ENCODE peak calls at places on chromosomes 5 and 9, in six cellular contexts. F is GM23248, R is IMR-90, X is colonic mucosa, L is fibroblast of lung, S is neural progenitor cell. P is an unnamed sample. For H3K4me1, the result is how much of the 10 kb centered on the place peaks cover.

GRCh38 chr9:80615964-80616363 is 1044.2 kb downstream of the TLE4 start:
- DNase-seq in F (no peak), L (peak), S (no peak), X (no peak), R (peak), P (peak)

GRCh38 chr5:141182248-141182647 is at the start of gene PCDHB16:
- DNase-seq in S (peak), F (peak), X (no peak), L (peak), R (peak), P (peak)

GRCh38 chr5:150249744-150250143 is 39.8 kb downstream of the CAMK2A start:
- DNase-seq in S (no peak), F (no peak), L (no peak), R (no peak), X (no peak), P (no peak)

GRCh38 chr5:38540348-38540747 is 16.1 kb downstream of the LIFR start:
- DNase-seq in F (no peak), R (no peak), X (no peak), L (no peak), S (peak), P (no peak)

GRCh38 chr9:134936021-134936761 is 18.5 kb upstream of the FCN1 start:
- DNase-seq in X (no peak), F (no peak), R (no peak), L (no peak), S (no peak), P (no peak)

GRCh38 chr5:10559883-10560282 is 4.0 kb upstream of the ANKRD33B start:
- DNase-seq in L (peak), X (no peak), S (no peak), R (no peak), F (no peak), P (no peak)

GRCh38 chr5:168765220-168766037 is 186.3 kb upstream of the PANK3 start:
- DNase-seq in X (no peak), R (no peak), S (no peak), F (peak), L (peak), P (peak)

GRCh38 chr5:26828294-26828693 is 210.1 kb downstream of the CDH9 start:
- DNase-seq in X (no peak), F (no peak), R (no peak), L (no peak), S (no peak), P (no peak)

GRCh38 chr5:150402226-150402773 is 10.4 kb downstream of the CD74 start:
- DNase-seq in L (no peak), F (no peak), X (no peak), S (no peak), R (no peak), P (no peak)

GRCh38 chr9:18747590-18747989 is 273.6 kb downstream of the ADAMTSL1 start:
- DNase-seq in L (peak), S (no peak), X (peak), R (peak), F (peak), P (no peak)

GRCh38 chr5:83025690-83026472 is 51.3 kb downstream of the TMEM167A start:
- DNase-seq in S (no peak), R (peak), L (no peak), F (no peak), X (no peak), P (no peak)

GRCh38 chr5:1779021-1779680 is 20.5 kb downstream of the MRPL36 start:
- DNase-seq in X (no peak), R (no peak), S (no peak), F (no peak), L (no peak), P (no peak)

GRCh38 chr5:125199968-125200841 is 453.8 kb upstream of the ZNF608 start:
- DNase-seq in X (no peak), S (peak), R (no peak), L (peak), F (peak), P (peak)

GRCh38 chr5:33701251-33701650 is 190.5 kb downstream of the ADAMTS12 start:
- DNase-seq in X (no peak), R (peak), S (no peak), L (peak), F (peak), P (peak)

GRCh38 chr5:41347569-41347968 is 134.2 kb upstream of the C6 start:
- DNase-seq in S (no peak), R (no peak), F (no peak), L (no peak), X (no peak), P (no peak)

GRCh38 chr5:147743012-147743411 is 39.5 kb downstream of the JAKMIP2 start:
- DNase-seq in R (no peak), F (no peak), L (no peak), S (no peak), X (no peak), P (no peak)

GRCh38 chr9:12698986-12699385 is 5.8 kb downstream of the TYRP1 start:
- DNase-seq in S (no peak), F (no peak), X (no peak), L (no peak), R (no peak), P (no peak)

GRCh38 chr5:180259260-180259611 is 32.6 kb downstream of the MAPK9 start:
- DNase-seq in L (peak), F (no peak), X (no peak), R (peak), S (no peak), P (peak)

GRCh38 chr5:171579849-171580505 is 160.5 kb downstream of the FGF18 start:
- DNase-seq in S (no peak), X (no peak), L (no peak), R (no peak), F (peak), P (no peak)

GRCh38 chr5:171582849-171583248 is 163.4 kb downstream of the FGF18 start:
- DNase-seq in X (no peak), F (no peak), S (no peak), R (no peak), L (no peak), P (no peak)

GRCh38 chr5:171579162-171579561 is 159.7 kb downstream of the FGF18 start:
- DNase-seq in X (peak), F (no peak), L (no peak), R (no peak), S (no peak), P (no peak)

GRCh38 chr5:171580506-171581265 is 161.2 kb downstream of the FGF18 start:
- DNase-seq in R (peak), S (no peak), F (peak), L (peak), X (no peak), P (peak)

DNA sequence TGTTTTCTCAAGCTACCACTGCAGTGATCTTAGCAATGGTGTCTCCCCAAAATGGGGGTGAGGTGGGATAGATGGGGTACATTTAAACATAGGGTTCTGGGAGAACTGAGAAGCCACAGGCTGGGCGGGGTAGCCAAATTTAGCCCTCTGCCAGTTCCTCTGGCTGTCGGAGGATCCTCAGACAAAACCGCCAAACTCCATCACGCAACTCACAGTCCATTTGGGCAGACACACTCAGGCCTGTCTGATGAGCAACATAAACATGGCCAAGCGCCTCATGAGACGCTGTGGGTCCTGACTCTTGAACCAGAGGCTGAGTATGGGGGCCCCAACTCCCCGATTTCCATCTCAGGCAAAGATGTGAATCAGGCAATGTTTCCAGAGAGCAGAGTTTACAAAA is 162.3 kb downstream of the FGF18 start:
- DNase-seq in F (peak), R (no peak), L (no peak), X (no peak), S (no peak), P (no peak)
- H3K4me1 ChIP-seq in F (under half), R (under half), L (under half), X (under half), S (under half), P (under half)

GRCh38 chr5:160311491-160312138 is 749 bp downstream of the CCNJL start:
- DNase-seq in X (no peak), F (no peak), S (no peak), L (peak), R (no peak), P (no peak)
- H3K9ac ChIP-seq in X (peak), F (no peak), S (no peak), L (no peak), R (peak), P (peak)

GRCh38 chr5:95818181-95819147 is 4.1 kb downstream of the GLRX start:
- DNase-seq in R (no peak), X (no peak), L (no peak), S (no peak), F (no peak), P (no peak)
- H3K4me1 ChIP-seq in R (under half), X (under half), L (under half), S (under half), F (under half), P (under half)

GRCh38 chr5:56817306-56817986 is 2.1 kb downstream of the MAP3K1 start:
- DNase-seq in L (no peak), F (no peak), X (no peak), S (no peak), R (no peak), P (no peak)

GRCh38 chr5:56818409-56819026 is 3.2 kb downstream of the MAP3K1 start:
- DNase-seq in S (no peak), X (no peak), R (peak), L (peak), F (peak), P (no peak)

GRCh38 chr5:56816546-56817081 is 1.3 kb downstream of the MAP3K1 start:
- DNase-seq in F (peak), X (peak), S (peak), R (peak), L (peak), P (peak)

GRCh38 chr5:56815657-56816545 is 552 bp downstream of the MAP3K1 start:
- DNase-seq in S (peak), X (peak), F (peak), L (peak), R (peak), P (peak)

GRCh38 chr5:56819027-56819881 is 3.9 kb downstream of the MAP3K1 start:
- DNase-seq in L (peak), F (no peak), R (no peak), X (no peak), S (no peak), P (peak)
- H3K9ac ChIP-seq in L (peak), F (no peak), R (peak), X (no peak), S (no peak), P (no peak)

DNA sequence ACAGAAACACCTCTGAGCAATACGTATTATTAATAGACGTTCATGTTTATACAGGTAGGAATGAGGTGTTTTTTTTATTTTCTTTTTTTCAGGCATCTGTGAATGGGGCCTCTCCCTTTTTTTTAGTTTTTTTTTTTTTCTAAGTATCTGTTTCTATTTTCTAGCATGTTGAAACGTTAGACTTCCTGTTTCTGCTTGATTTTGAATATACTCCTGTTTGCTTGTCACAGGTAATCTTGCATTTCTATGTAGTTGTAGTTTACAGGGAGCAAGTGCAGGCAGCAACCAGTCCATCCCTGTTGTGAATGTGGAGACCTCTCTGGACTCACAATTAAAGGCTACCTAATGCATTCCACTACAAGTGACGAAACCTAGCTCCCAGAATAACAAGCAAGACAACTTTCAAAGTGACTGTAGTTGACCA is 22.8 kb upstream of the TNFAIP8 start:
- DNase-seq in R (no peak), L (no peak), S (no peak), X (no peak), F (no peak), P (no peak)
- H3K4me1 ChIP-seq in R (under half), L (under half), S (under half), X (under half), F (under half), P (under half)

DNA sequence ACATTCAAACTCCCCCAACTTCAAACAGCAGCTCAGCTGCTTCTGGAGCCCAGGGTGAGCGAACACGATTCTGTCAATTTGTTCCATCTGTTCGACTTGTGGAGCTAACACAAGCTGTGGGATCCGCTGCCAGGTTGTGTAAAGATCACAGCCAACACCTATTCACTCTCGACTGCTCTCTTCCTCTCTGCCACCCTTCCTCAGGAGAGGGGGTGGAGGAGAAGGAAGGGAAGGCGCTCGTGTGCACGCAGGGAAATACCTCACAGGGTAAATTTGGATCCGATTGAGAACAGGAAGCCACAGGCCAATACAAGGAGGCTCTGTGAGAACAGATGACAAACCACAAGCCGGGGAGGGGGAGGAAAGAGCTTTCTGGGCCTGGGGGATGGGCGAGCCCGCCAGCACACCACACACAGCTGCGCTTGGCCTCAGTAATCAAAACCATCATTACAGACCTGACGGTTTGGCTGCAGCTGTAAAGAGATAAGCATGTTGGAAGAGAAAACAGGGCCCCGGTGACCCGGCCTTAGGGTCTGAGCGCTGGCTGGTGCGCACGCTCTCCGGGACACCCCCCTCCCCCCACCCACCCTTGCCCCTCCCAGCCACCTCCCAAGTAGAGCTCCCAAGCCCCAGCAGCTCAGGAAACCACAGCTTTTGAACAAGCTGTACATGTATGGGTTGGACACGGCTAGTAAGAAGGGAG is 54.2 kb downstream of the PTCH1 start:
- DNase-seq in F (peak), S (peak), X (peak), R (peak), L (peak), P (peak)
- H3K9ac ChIP-seq in F (peak), S (no peak), X (peak), R (peak), L (peak), P (peak)

GRCh38 chr5:4295663-4296339 is 700.2 kb downstream of the IRX1 start:
- DNase-seq in X (no peak), S (peak), F (peak), L (peak), R (no peak), P (peak)

GRCh38 chr5:4294878-4295277 is 699.2 kb downstream of the IRX1 start:
- DNase-seq in F (no peak), R (no peak), L (no peak), X (no peak), S (peak), P (no peak)
- H3K4me1 ChIP-seq in F (under half), R (under half), L (under half), X (under half), S (under half), P (under half)

DNA sequence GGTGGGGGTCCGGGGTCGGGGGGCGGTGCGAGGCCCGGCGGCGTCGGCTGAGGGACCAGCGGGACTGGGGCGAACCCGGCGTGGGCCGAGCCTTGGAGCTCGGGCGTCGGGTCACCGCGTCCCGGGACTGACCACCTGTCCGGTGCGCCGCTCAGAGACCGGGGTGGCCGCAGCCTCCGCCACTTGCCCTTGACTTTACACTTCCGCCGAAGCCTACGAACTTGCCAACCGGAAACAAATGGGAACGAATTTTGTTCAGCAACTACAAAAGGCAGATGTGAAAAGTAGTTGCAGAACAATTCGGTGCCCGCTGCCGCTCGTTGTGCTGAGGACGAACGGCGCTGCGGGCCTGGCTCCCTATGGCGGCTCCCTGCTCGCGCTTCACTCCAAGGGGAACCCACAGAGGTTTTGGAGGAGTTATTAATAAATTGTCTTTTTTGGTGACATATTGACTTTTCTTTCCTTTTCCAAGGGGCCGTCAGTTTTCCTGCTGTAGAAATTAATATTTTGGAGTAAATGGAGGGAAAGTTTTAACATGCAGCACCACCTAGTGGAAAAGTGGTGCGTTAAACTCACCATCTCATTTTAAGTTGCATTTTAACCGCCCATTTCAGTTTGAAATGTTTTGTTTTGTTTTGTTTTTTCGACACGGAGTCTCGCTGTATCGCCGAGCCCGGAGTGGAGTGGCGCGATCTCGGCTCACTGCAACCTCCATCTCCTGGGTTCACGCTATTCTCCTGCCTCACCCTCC is 490 bp downstream of the PCBD2 start:
- DNase-seq in X (peak), L (peak), R (peak), F (peak), S (peak), P (peak)
- H3K9ac ChIP-seq in X (peak), L (peak), R (peak), F (peak), S (no peak), P (peak)

P was measured in astrocyte.